ENCODE peak calls at places on chromosomes 4 and X, in six cellular contexts. Q is IMR-90, F is H9, W is mesendoderm, U is H1, X is neuronal stem cell. S is an unnamed sample.

GRCh38 chrX:71622347-71623104 is 4.2 kb upstream of the CXCR3 start:
- DNase-seq in W (peak), Q (peak), U (peak), X (peak), F (peak), S (peak)

GRCh38 chr4:115970859-115971258 is 857.4 kb upstream of the NDST4 start:
- DNase-seq in U (no peak), W (no peak), Q (no peak), X (no peak), F (no peak), S (no peak)

GRCh38 chrX:38986586-38986985 is 185.3 kb downstream of the MID1IP1 start:
- DNase-seq in X (no peak), U (no peak), W (peak), F (peak), Q (no peak), S (no peak)

GRCh38 chrX:118049713-118050112 is 66.9 kb downstream of the KLHL13 start:
- DNase-seq in F (no peak), U (no peak), X (no peak), Q (no peak), W (no peak), S (no peak)

GRCh38 chr4:115119804-115120352 is 6.5 kb upstream of the NDST4 start:
- DNase-seq in W (no peak), U (no peak), F (no peak), Q (no peak), X (no peak), S (no peak)

GRCh38 chr4:5979981-5980380 is 38.2 kb downstream of the C4orf50 start:
- DNase-seq in Q (no peak), U (peak), F (peak), W (peak), X (peak), S (no peak)

GRCh38 chrX:49079489-49080428 is at the start of gene WDR45:
- DNase-seq in W (peak), Q (peak), X (peak), U (peak), F (peak), S (peak)

GRCh38 chrX:117120700-117121099 is 657.9 kb upstream of the CT83 start:
- DNase-seq in U (no peak), Q (no peak), X (no peak), W (peak), F (no peak), S (no peak)

GRCh38 chr4:36322921-36323354 is 41.5 kb downstream of the DTHD1 start:
- DNase-seq in X (no peak), Q (no peak), F (no peak), U (no peak), W (no peak), S (no peak)

GRCh38 chr4:156858071-156858470 is 113.5 kb downstream of the PDGFC start:
- DNase-seq in Q (no peak), X (no peak), F (no peak), U (no peak), W (no peak), S (no peak)

GRCh38 chr4:8302331-8302730 is 32.8 kb downstream of the HTRA3 start:
- DNase-seq in X (no peak), W (no peak), F (no peak), U (no peak), Q (no peak), S (no peak)

GRCh38 chrX:136920001-136920400 is 39.5 kb upstream of the RBMX start:
- DNase-seq in X (no peak), F (no peak), W (no peak), Q (peak), U (no peak), S (no peak)

GRCh38 chrX:150544835-150545790 is 23.3 kb upstream of the MTM1 start:
- DNase-seq in Q (no peak), F (no peak), U (no peak), W (no peak), X (no peak), S (no peak)

GRCh38 chr4:113881256-113881655 is 98.2 kb downstream of the ARSJ start:
- DNase-seq in X (no peak), Q (peak), U (no peak), F (no peak), W (no peak), S (peak)

GRCh38 chr4:122017296-122017695 is 65.4 kb upstream of the TRPC3 start:
- DNase-seq in X (no peak), Q (peak), F (no peak), U (no peak), W (peak), S (no peak)

GRCh38 chr4:157291071-157291470 is 70.5 kb downstream of the GRIA2 start:
- DNase-seq in U (no peak), X (no peak), F (no peak), Q (no peak), W (peak), S (no peak)

GRCh38 chr4:11281720-11282119 is 147.0 kb downstream of the HS3ST1 start:
- DNase-seq in F (no peak), X (no peak), W (no peak), Q (no peak), U (no peak), S (no peak)

GRCh38 chrX:19544693-19545305 is 29.5 kb upstream of the MAP3K15 start:
- DNase-seq in W (peak), F (no peak), Q (peak), X (peak), U (no peak), S (peak)

GRCh38 chrX:153644356-153645125 is 2.5 kb upstream of the DUSP9 start:
- DNase-seq in W (peak), F (peak), U (peak), Q (no peak), X (no peak), S (no peak)

GRCh38 chrX:129737921-129738320 is 858 bp upstream of the XPNPEP2 start:
- DNase-seq in W (no peak), F (no peak), Q (peak), X (no peak), U (no peak), S (peak)

GRCh38 chrX:82756272-82756671 is 751.8 kb upstream of the POU3F4 start:
- DNase-seq in F (no peak), W (no peak), Q (no peak), X (no peak), U (no peak), S (no peak)

GRCh38 chrX:155966876-155967275 is 30.6 kb upstream of the IL9R start:
- DNase-seq in U (peak), F (peak), W (peak), X (no peak), Q (no peak), S (peak)

GRCh38 chrX:29431895-29432294 is 783.5 kb upstream of the MAGEB2 start:
- DNase-seq in X (no peak), U (no peak), Q (no peak), F (no peak), W (no peak), S (no peak)

GRCh38 chr4:77586953-77587383 is 18.7 kb upstream of the CXCL13 start:
- DNase-seq in F (no peak), X (no peak), Q (no peak), W (no peak), U (no peak), S (no peak)

GRCh38 chrX:68694429-68695205 is 47.2 kb downstream of the STARD8 start:
- DNase-seq in U (no peak), W (no peak), X (no peak), Q (no peak), F (no peak), S (no peak)

GRCh38 chr4:99437686-99438577 is 2.8 kb upstream of the ADH7 start:
- DNase-seq in F (no peak), W (no peak), X (no peak), Q (no peak), U (no peak), S (no peak)
- H3K23ac ChIP-seq in F (no peak), W (no peak), X (no peak), Q (no peak), U (no peak), S (no peak)

GRCh38 chr4:70442474-70442873 is 29.5 kb upstream of the MUC7 start:
- DNase-seq in Q (no peak), U (no peak), F (no peak), X (no peak), W (no peak), S (no peak)

DNA sequence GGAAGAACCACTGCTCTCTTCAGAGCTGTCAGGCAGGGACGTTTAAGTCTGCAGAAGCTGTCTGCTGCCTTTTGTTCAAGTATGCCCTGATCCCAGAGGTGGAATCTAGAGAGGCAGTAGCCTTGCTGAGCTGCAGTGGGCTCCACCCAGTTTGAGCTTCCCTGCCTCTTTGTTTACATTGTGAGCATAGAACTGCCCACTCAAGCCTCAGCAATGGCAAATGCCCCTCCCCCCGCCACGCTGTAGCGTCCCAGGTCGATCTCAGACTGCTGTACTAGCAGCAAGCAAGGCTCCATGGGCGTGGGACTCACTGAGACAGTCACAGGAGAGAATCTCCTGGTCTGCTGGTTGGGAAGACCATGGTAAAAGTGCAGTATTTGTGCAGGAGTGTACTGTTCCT is 34.8 kb upstream of the MUC7 start:
- DNase-seq in U (no peak), F (peak), X (no peak), Q (no peak), W (peak), S (no peak)
- H3K23ac ChIP-seq in U (no peak), F (no peak), X (no peak), Q (no peak), W (no peak), S (no peak)

GRCh38 chr4:146648384-146648783 is 9.7 kb downstream of the POU4F2 start:
- DNase-seq in W (peak), F (peak), X (no peak), Q (no peak), U (peak), S (no peak)

GRCh38 chr4:146650034-146650433 is 11.3 kb downstream of the POU4F2 start:
- DNase-seq in W (no peak), F (no peak), U (no peak), X (no peak), Q (no peak), S (no peak)

GRCh38 chr4:146646601-146647000 is 7.9 kb downstream of the POU4F2 start:
- DNase-seq in Q (no peak), X (no peak), U (no peak), W (no peak), F (no peak), S (no peak)

GRCh38 chr4:146649232-146649631 is 10.5 kb downstream of the POU4F2 start:
- DNase-seq in F (no peak), Q (no peak), W (no peak), X (no peak), U (no peak), S (no peak)

DNA sequence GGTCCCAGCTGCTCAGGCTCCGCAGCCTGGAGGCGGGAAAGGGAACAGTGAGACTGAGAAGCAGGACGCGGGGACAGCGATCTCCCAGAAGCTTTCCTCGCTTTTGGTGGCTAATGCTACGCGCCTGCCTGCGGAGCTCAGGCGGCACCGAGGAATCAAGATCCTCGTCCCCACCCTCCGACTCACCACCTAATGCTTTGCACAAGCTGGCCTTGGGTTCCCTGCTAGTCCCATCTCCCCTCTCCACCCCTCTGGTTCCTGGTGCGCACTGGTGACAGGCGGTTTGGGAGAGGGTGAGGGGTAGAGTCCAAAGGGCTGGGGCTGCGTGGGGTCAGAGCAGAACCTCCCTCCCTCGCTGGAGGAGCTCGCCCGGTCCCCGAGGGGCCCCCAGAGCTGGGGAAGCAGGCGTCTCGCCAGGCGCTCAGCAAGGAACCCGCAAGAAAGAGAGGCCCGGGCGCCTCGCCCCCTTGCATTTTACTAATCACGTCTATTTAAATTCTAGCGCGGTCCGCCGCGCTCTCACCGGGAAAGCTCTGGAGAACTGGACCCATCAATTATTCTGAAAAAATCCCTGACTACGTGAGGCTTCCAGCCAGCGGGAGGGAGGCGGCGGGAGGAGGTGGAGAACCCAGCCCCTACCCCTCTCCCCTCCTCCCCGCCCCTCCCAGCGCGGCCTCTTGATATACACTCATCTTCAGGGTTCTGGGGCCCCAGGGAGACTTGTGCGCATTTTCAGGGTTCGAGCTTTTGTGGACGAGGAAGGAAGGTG is 9.1 kb downstream of the POU4F2 start:
- DNase-seq in U (peak), X (no peak), F (peak), Q (no peak), W (peak), S (no peak)
- H3K23ac ChIP-seq in U (no peak), X (no peak), F (no peak), Q (no peak), W (no peak), S (no peak)

GRCh38 chr4:23477905-23478304 is 411.9 kb downstream of the PPARGC1A start:
- DNase-seq in U (no peak), Q (no peak), F (no peak), W (no peak), X (no peak), S (no peak)
- H3K23ac ChIP-seq in U (no peak), Q (no peak), F (no peak), W (no peak), X (no peak), S (no peak)

GRCh38 chr4:4869380-4869723 is 9.9 kb downstream of the MSX1 start:
- DNase-seq in Q (no peak), W (no peak), X (peak), F (no peak), U (peak), S (no peak)

GRCh38 chr4:4866124-4866832 is 6.8 kb downstream of the MSX1 start:
- DNase-seq in U (peak), Q (no peak), X (no peak), W (peak), F (no peak), S (peak)

GRCh38 chr4:4868506-4869379 is 9.3 kb downstream of the MSX1 start:
- DNase-seq in F (no peak), W (peak), Q (no peak), U (no peak), X (no peak), S (no peak)

GRCh38 chr4:4866833-4867744 is 7.6 kb downstream of the MSX1 start:
- DNase-seq in Q (no peak), F (peak), W (peak), U (peak), X (no peak), S (peak)

GRCh38 chr4:4867745-4868505 is 8.5 kb downstream of the MSX1 start:
- DNase-seq in U (no peak), F (no peak), W (no peak), Q (no peak), X (no peak), S (no peak)
- H3K23ac ChIP-seq in U (no peak), F (no peak), W (no peak), Q (no peak), X (peak), S (no peak)